ENCODE peak calls at places on chromosomes 3 and 15, in four cellular contexts. L is A549, H is K562, F is HepG2. T is an unnamed sample.
A peak's percentile ranks its signal among the peaks of the same experiment; 100 is the strongest.

GRCh38 chr3:116057403-116058006 is 387.8 kb downstream of the LSAMP start:
- DNase-seq in F (no peak), H (no peak), L (no peak), T (no peak)

GRCh38 chr3:38133557-38134405 is 3.1 kb downstream of the ACAA1 start:
- DNase-seq in H (no peak), F (peak; percentile 99), L (no peak), T (no peak)

GRCh38 chr3:112345681-112346080 is 12.7 kb downstream of the CD200 start:
- DNase-seq in F (no peak), H (no peak), L (no peak), T (no peak)

GRCh38 chr15:49088996-49089395 is 42.8 kb upstream of the SECISBP2L start:
- DNase-seq in L (no peak), H (no peak), F (no peak), T (no peak)

GRCh38 chr15:86002444-86002843 is 77.2 kb upstream of the AGBL1 start:
- DNase-seq in H (no peak), L (no peak), F (no peak), T (no peak)

GRCh38 chr3:14562441-14562840 is 22.3 kb upstream of the GRIP2 start:
- DNase-seq in H (no peak), F (no peak), L (no peak), T (no peak)

GRCh38 chr15:29283371-29283770 is 13.7 kb upstream of the NSMCE3 start:
- DNase-seq in L (no peak), H (no peak), F (no peak), T (no peak)

GRCh38 chr15:88605507-88606436 is 15.4 kb upstream of the AEN start:
- DNase-seq in L (no peak), H (peak; percentile 64), F (no peak), T (peak; percentile 85)

GRCh38 chr3:35393916-35394315 is 245.4 kb upstream of the ARPP21 start:
- DNase-seq in F (no peak), L (no peak), H (no peak), T (no peak)

GRCh38 chr3:102053375-102053989 is 204.2 kb downstream of the NFKBIZ start:
- DNase-seq in F (no peak), H (no peak), L (peak; percentile 47), T (no peak)

GRCh38 chr3:126216416-126216815 is 36.0 kb upstream of the ALDH1L1 start:
- DNase-seq in F (no peak), L (no peak), H (no peak), T (no peak)

GRCh38 chr3:61736506-61736905 is 175.1 kb downstream of the PTPRG start:
- DNase-seq in L (no peak), F (no peak), H (no peak), T (no peak)

GRCh38 chr3:127427169-127427655 is 139.4 kb upstream of the PRR20G start:
- DNase-seq in L (no peak), F (no peak), H (no peak), T (no peak)

GRCh38 chr3:107235923-107236315 is 141.3 kb upstream of the CCDC54 start:
- DNase-seq in F (peak; percentile 66), L (peak; percentile 69), H (peak; percentile 61), T (no peak)

GRCh38 chr3:168878655-168879054 is 782.9 kb upstream of the GOLIM4 start:
- DNase-seq in H (no peak), F (no peak), L (no peak), T (no peak)

GRCh38 chr3:54604495-54604894 is 323.4 kb downstream of the LRTM1 start:
- DNase-seq in H (no peak), L (no peak), F (no peak), T (no peak)

GRCh38 chr15:68385240-68385561 is 46.8 kb downstream of the ITGA11 start:
- DNase-seq in L (no peak), H (no peak), F (no peak), T (no peak)

GRCh38 chr3:41650406-41650805 is 311.5 kb downstream of the ULK4 start:
- DNase-seq in L (no peak), F (no peak), H (no peak), T (no peak)

GRCh38 chr3:45123030-45123429 is 23.1 kb downstream of the CDCP1 start:
- DNase-seq in L (peak; percentile 74), H (no peak), F (no peak), T (no peak)

GRCh38 chr3:127629462-127630403 is 748 bp downstream of the PODXL2 start:
- DNase-seq in F (no peak), H (peak; percentile 15), L (no peak), T (no peak)

GRCh38 chr3:14725564-14726420 is 50.9 kb downstream of the C3orf20 start:
- DNase-seq in H (no peak), L (no peak), F (no peak), T (no peak)

GRCh38 chr3:153961498-153961897 is 159.7 kb upstream of the ARHGEF26 start:
- DNase-seq in F (no peak), L (no peak), H (no peak), T (no peak)

GRCh38 chr3:64238971-64239667 is 13.9 kb upstream of the PRICKLE2 start:
- DNase-seq in F (peak; percentile 16), L (peak; percentile 84), H (no peak), T (peak; percentile 77)

GRCh38 chr3:187274977-187275338 is 16.6 kb downstream of the MASP1 start:
- DNase-seq in H (no peak), F (no peak), L (no peak), T (peak; percentile 77)

GRCh38 chr15:74251187-74251811 is 15.2 kb downstream of the CCDC33 start:
- DNase-seq in L (no peak), H (no peak), F (no peak), T (no peak)

GRCh38 chr3:169624533-169624972 is 39.0 kb downstream of the MECOM start:
- DNase-seq in H (no peak), F (no peak), L (no peak), T (no peak)

GRCh38 chr3:13544293-13544831 is 4.6 kb upstream of the FBLN2 start:
- DNase-seq in L (peak; percentile 38), F (no peak), H (no peak), T (no peak)

GRCh38 chr3:17023006-17023664 is 138.4 kb downstream of the PLCL2 start:
- DNase-seq in L (no peak), H (no peak), F (no peak), T (no peak)

GRCh38 chr3:184815046-184815930 is 3.3 kb downstream of the VPS8 start:
- DNase-seq in L (no peak), F (no peak), H (no peak), T (no peak)

GRCh38 chr15:100759116-100759515 is 120.5 kb upstream of the ALDH1A3 start:
- DNase-seq in H (no peak), F (no peak), L (peak; percentile 46), T (no peak)

GRCh38 chr3:13870902-13871301 is 9.0 kb downstream of the WNT7A start:
- DNase-seq in F (no peak), H (no peak), L (no peak), T (no peak)

GRCh38 chr3:60573494-60573893 is 677.8 kb downstream of the FHIT start:
- DNase-seq in H (no peak), F (no peak), L (no peak), T (no peak)

GRCh38 chr3:28140664-28141063 is 100.8 kb upstream of the CMC1 start:
- DNase-seq in L (no peak), F (no peak), H (no peak), T (no peak)

GRCh38 chr3:28138047-28138446 is 103.4 kb upstream of the CMC1 start:
- DNase-seq in F (no peak), H (no peak), L (no peak), T (no peak)

GRCh38 chr3:28139288-28139687 is 102.1 kb upstream of the CMC1 start:
- DNase-seq in F (no peak), H (no peak), L (no peak), T (no peak)

GRCh38 chr3:28136607-28137216 is 104.7 kb upstream of the CMC1 start:
- DNase-seq in F (no peak), L (no peak), H (no peak), T (no peak)

GRCh38 chr3:28139967-28140634 is 101.3 kb upstream of the CMC1 start:
- DNase-seq in L (peak; percentile 17), F (peak; percentile 73), H (no peak), T (no peak)
- TF ChIP-seq MAX in L (no peak), F (no peak), H (no peak), T (no peak)

DNA sequence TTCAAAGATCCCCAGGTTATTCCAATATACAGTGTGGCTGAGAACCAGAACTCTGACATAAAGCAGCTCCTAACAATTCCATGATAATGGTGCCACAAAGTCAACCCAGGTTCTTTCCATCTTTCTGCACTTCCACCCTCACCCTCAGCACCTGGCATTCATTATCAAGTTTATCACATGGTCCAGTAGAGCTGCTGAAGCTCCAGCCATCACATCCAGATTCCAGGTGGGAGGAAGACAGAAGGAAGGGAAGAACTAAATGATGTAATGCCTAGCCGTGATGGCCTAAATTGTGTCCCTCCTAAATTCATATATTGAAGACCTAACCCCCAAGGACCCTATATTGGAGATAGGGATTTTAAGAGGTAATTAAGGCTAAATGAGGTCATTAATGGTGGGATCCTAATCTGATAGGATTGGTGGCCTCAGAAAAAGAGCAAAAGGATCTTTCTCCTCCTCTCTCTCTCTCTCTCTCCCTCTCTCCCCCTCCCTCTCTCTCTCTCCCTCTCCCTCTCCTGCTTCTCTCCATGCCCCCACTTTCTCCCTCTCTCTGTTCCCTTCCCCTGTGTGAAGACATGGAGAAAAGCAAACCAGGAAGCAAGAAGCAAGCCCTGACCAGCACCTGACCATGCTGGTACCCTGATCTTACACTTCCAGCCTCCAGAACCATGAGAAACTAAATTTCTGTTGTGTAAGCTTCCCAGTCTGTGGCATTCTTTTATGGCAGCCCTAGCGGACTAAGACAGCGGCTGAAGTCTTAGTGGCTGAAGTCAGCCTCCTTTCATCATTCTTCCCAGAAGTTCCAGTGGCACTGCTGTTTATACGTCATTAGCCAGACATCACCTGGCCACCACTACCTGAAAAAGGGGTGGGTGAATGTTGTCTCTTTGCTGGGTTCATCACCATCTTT is 369.7 kb upstream of the PROK2 start:
- DNase-seq in F (no peak), L (no peak), H (no peak), T (no peak)
- TF ChIP-seq HMGXB4 in F (no peak), L (no peak), H (no peak), T (no peak)

DNA sequence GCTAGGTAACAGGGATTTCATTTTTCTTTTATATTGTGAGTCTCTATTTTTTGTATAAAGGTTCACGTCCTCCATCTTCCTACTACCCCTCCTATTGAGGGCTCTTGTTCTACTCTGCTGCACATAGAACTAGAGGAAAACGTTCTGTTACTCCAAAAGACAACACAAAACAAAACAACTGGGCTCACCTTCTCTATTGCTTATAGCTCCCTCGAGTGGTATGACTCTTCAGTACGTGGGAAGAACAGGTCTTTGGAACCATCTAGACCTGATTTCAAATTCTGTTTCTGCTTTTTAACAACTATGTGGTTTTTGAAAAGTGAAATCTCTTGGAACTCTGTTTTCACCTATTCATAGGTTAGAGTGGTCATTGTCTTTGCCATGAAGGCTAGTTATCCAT is 515.3 kb downstream of the SOX2 start:
- DNase-seq in F (no peak), H (no peak), L (no peak), T (no peak)
- TF ChIP-seq MAX in F (no peak), H (no peak), L (no peak), T (no peak)

DNA sequence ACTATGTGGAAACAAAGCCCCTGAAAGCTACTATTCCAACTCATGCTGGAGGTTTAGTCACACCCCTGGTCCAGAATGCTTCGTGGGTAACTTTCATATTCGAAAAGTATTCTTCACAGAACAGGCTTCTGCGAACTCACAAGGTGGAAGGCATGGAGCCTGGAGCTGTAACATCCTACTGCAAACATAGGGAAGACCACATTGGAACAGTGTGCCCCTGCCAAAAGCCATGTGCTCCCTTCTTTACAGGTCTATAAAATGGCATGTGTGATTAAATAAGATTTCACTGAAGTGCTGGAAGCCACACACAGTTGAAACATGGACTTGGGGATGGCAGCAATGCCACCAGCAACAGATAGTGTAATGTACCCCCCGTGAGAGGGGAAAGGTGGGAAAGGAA is 105.9 kb downstream of the GREM1 start:
- DNase-seq in H (no peak), F (no peak), L (no peak), T (no peak)
- TF ChIP-seq HMGXB4 in H (no peak), F (no peak), L (no peak), T (no peak)